ENCODE peak calls at places on chromosomes 11 and 22, in eight cellular contexts. C is NCI-H2081; O is activated gamma-delta T cell; I is colonic mucosa; X is activated CD4-positive, alpha-beta T cell treated with anti-CD3 and anti-CD28 coated beads, Interleukin-2, amount 10 ng/mL, durations not matched to agents 24 days and 14 days; A is G401; E is GM12891; L is T-helper 9 cell. Y is an unnamed sample.

GRCh38 chr11:1338201-1339065 is 29.0 kb upstream of the TOLLIP start:
- DNase-seq in A (no peak), E (no peak), I (peak), L (no peak), O (no peak), C (no peak), X (no peak), Y (no peak)

GRCh38 chr22:26303475-26303874 is 125.6 kb upstream of the ASPHD2 start:
- DNase-seq in C (no peak), I (no peak), A (no peak), E (no peak), L (no peak), O (no peak), X (no peak), Y (no peak)

GRCh38 chr22:27752771-27753170 is 48.8 kb downstream of the MN1 start:
- DNase-seq in O (no peak), X (no peak), C (no peak), L (no peak), A (no peak), I (peak), E (no peak), Y (no peak)

GRCh38 chr11:125069796-125070195 is 6.7 kb downstream of the SLC37A2 start:
- DNase-seq in I (no peak), X (no peak), E (no peak), O (no peak), A (no peak), C (no peak), L (no peak), Y (no peak)

GRCh38 chr11:19506803-19507466 is 205.7 kb upstream of the NAV2 start:
- DNase-seq in C (no peak), O (no peak), L (no peak), A (no peak), I (no peak), E (no peak), X (no peak), Y (no peak)

GRCh38 chr11:65262775-65263174 is 1.0 kb downstream of the POLA2 start:
- DNase-seq in E (no peak), I (no peak), C (no peak), X (peak), O (no peak), A (no peak), L (no peak), Y (peak)

GRCh38 chr11:119210035-119210434 is 3.9 kb downstream of the CBL start:
- DNase-seq in E (no peak), C (no peak), I (no peak), X (no peak), A (no peak), L (no peak), O (no peak), Y (no peak)

GRCh38 chr11:41245184-41245583 is 214.3 kb downstream of the LRRC4C start:
- DNase-seq in L (no peak), A (peak), O (no peak), I (no peak), E (no peak), C (no peak), X (no peak), Y (no peak)

GRCh38 chr11:8871283-8871775 is 39.7 kb upstream of the AKIP1 start:
- DNase-seq in E (no peak), I (peak), A (peak), L (no peak), C (peak), X (no peak), O (no peak), Y (peak)

GRCh38 chr11:69868003-69868865 is 49.0 kb upstream of the FGF3 start:
- DNase-seq in O (no peak), I (no peak), X (no peak), A (no peak), E (no peak), C (no peak), L (no peak), Y (no peak)

GRCh38 chr11:71500601-71501021 is 26.5 kb upstream of the KRTAP5-7 start:
- DNase-seq in A (peak), E (no peak), C (no peak), I (peak), L (no peak), O (no peak), X (no peak), Y (peak)

GRCh38 chr11:1193326-1194230 is 29.3 kb upstream of the MUC5B start:
- DNase-seq in C (no peak), L (no peak), I (no peak), A (no peak), E (no peak), X (no peak), O (no peak), Y (no peak)

GRCh38 chr22:17795661-17796548 is 21.6 kb upstream of the BID start:
- DNase-seq in A (no peak), O (no peak), C (no peak), X (no peak), E (no peak), L (no peak), I (no peak), Y (no peak)

GRCh38 chr11:97537407-97538150 is 1147.8 kb downstream of the JRKL start:
- DNase-seq in C (no peak), E (no peak), L (no peak), I (no peak), O (no peak), A (no peak), X (no peak), Y (no peak)

GRCh38 chr11:129251067-129251466 is 58.9 kb upstream of the ARHGAP32 start:
- DNase-seq in I (no peak), L (no peak), O (no peak), X (no peak), C (no peak), A (no peak), E (no peak), Y (no peak)

GRCh38 chr11:122192634-122193245 is 76.7 kb upstream of the BLID start:
- DNase-seq in E (no peak), I (no peak), A (no peak), C (no peak), O (no peak), X (no peak), L (no peak), Y (no peak)

GRCh38 chr22:45742866-45743450 is 71.3 kb downstream of the ATXN10 start:
- DNase-seq in O (no peak), I (no peak), A (no peak), C (no peak), E (no peak), X (no peak), L (no peak), Y (peak)

GRCh38 chr11:111632798-111633197 is 30.5 kb downstream of the SIK2 start:
- DNase-seq in E (no peak), A (peak), O (no peak), C (no peak), X (no peak), I (no peak), L (no peak), Y (no peak)

GRCh38 chr11:119885861-119886567 is 157.0 kb upstream of the NECTIN1 start:
- DNase-seq in A (no peak), C (no peak), I (peak), X (no peak), L (no peak), E (no peak), O (no peak), Y (no peak)

GRCh38 chr22:26835929-26836528 is 178.6 kb downstream of the MIAT start:
- DNase-seq in L (peak), C (peak), E (peak), A (no peak), O (no peak), I (peak), X (peak), Y (peak)

GRCh38 chr22:36144886-36145541 is 15.5 kb downstream of the APOL3 start:
- DNase-seq in E (no peak), X (peak), O (no peak), I (peak), C (peak), A (peak), L (no peak), Y (peak)

GRCh38 chr11:66727282-66727882 is 1.6 kb downstream of the SPTBN2 start:
- DNase-seq in A (peak), L (peak), X (peak), I (no peak), E (peak), O (no peak), C (peak), Y (peak)

GRCh38 chr11:102914238-102915043 is 39.7 kb upstream of the MMP12 start:
- DNase-seq in X (peak), C (no peak), E (no peak), A (peak), O (no peak), I (peak), L (no peak), Y (peak)

GRCh38 chr11:73386568-73386967 is 10.4 kb downstream of the RELT start:
- DNase-seq in L (no peak), X (no peak), A (no peak), I (no peak), C (no peak), O (no peak), E (no peak), Y (no peak)

GRCh38 chr22:47605441-47605840 is 843.0 kb downstream of the TBC1D22A start:
- DNase-seq in I (no peak), A (no peak), E (no peak), O (no peak), X (no peak), L (no peak), C (no peak), Y (no peak)

GRCh38 chr22:21698430-21699329 is 32.9 kb downstream of the PPIL2 start:
- DNase-seq in I (no peak), O (no peak), E (no peak), C (no peak), X (no peak), L (no peak), A (no peak), Y (no peak)

GRCh38 chr11:68683086-68683951 is 1.0 kb upstream of the GAL start:
- DNase-seq in E (no peak), X (no peak), O (no peak), A (no peak), L (no peak), I (no peak), C (no peak), Y (no peak)

GRCh38 chr11:104705475-104706195 is 192.6 kb downstream of the CASP12 start:
- DNase-seq in X (peak), E (peak), A (peak), I (peak), C (no peak), L (peak), O (no peak), Y (no peak)

GRCh38 chr11:45079943-45080719 is 66.3 kb upstream of the PRDM11 start:
- DNase-seq in I (peak), X (peak), C (no peak), E (peak), A (no peak), L (peak), O (peak), Y (no peak)

GRCh38 chr22:41991111-41991510 is 7.5 kb upstream of the WBP2NL start:
- DNase-seq in I (no peak), L (no peak), O (no peak), E (no peak), A (no peak), X (no peak), C (no peak), Y (no peak)

GRCh38 chr11:68436985-68437926 is 23.3 kb upstream of the PPP6R3 start:
- DNase-seq in I (no peak), A (no peak), O (no peak), L (no peak), X (peak), E (no peak), C (no peak), Y (no peak)

GRCh38 chr11:15471709-15472404 is 357.1 kb downstream of the INSC start:
- DNase-seq in L (no peak), X (no peak), O (no peak), C (no peak), E (no peak), I (no peak), A (no peak), Y (peak)

GRCh38 chr11:69257838-69258658 is 35.9 kb upstream of the MYEOV start:
- DNase-seq in E (no peak), L (no peak), X (no peak), A (no peak), C (no peak), O (no peak), I (no peak), Y (no peak)

GRCh38 chr11:19246816-19247215 is 6.1 kb upstream of the E2F8 start:
- DNase-seq in O (no peak), C (no peak), I (no peak), X (no peak), A (no peak), L (no peak), E (no peak), Y (no peak)

GRCh38 chr22:32591620-32592019 is 117.0 kb downstream of the FBXO7 start:
- DNase-seq in E (no peak), L (no peak), O (no peak), A (no peak), C (no peak), I (no peak), X (no peak), Y (no peak)

GRCh38 chr11:17887779-17888178 is 125.1 kb downstream of the SERGEF start:
- DNase-seq in E (no peak), X (no peak), O (no peak), C (no peak), I (no peak), A (peak), L (no peak), Y (no peak)

GRCh38 chr11:46327829-46328228 is 19.4 kb upstream of the DGKZ start:
- DNase-seq in O (no peak), I (no peak), E (no peak), A (no peak), X (no peak), L (no peak), C (no peak), Y (no peak)

GRCh38 chr11:110100476-110101240 is 7.5 kb downstream of the ZC3H12C start:
- DNase-seq in X (no peak), I (no peak), C (no peak), A (no peak), E (no peak), O (no peak), L (no peak), Y (no peak)

GRCh38 chr11:126212089-126212660 is 593 bp downstream of the FAM118B start:
- DNase-seq in X (no peak), I (no peak), E (no peak), C (no peak), A (no peak), O (no peak), L (no peak), Y (no peak)

GRCh38 chr11:30830666-30831065 is 244.5 kb upstream of the MPPED2 start:
- DNase-seq in L (no peak), C (no peak), E (no peak), I (no peak), X (no peak), O (no peak), A (no peak), Y (no peak)